ENCODE peak calls at places on chromosome 19, in seven cellular contexts. C is mammary epithelial cell, S is ascending aorta, H is heart right ventricle, Z is testis, I is endodermal cell, Q is GM23248. T is an unnamed sample.

GRCh38 chr19:15195987-15196682 is 4.7 kb downstream of the NOTCH3 start:
- DNase-seq in C (peak; percentile 84), S (peak; percentile 79), H (no peak), Z (peak; percentile 50), I (peak; percentile 98), Q (peak; percentile 59), T (peak; percentile 92)

GRCh38 chr19:2600914-2601870 is 101.3 kb downstream of the GNG7 start:
- DNase-seq in C (no peak), S (peak; percentile 58), H (no peak), Z (no peak), I (no peak), Q (no peak), T (peak; percentile 58)

GRCh38 chr19:1276620-1277007 is 1.3 kb downstream of the FAM174C start:
- DNase-seq in C (no peak), S (no peak), H (no peak), Z (no peak), I (no peak), Q (no peak), T (no peak)

GRCh38 chr19:18329035-18329376 is 6.1 kb upstream of the LSM4 start:
- DNase-seq in C (no peak), S (no peak), H (no peak), Z (no peak), I (no peak), Q (no peak), T (no peak)

GRCh38 chr19:41705393-41706174 is 2.8 kb upstream of the CEACAM5 start:
- DNase-seq in C (peak; percentile 20), S (peak; percentile 42), H (no peak), Z (peak; percentile 21), I (peak; percentile 91), Q (peak; percentile 41), T (peak; percentile 72)

GRCh38 chr19:42018503-42019193 is 24.6 kb upstream of the ATP1A3 start:
- DNase-seq in C (no peak), S (no peak), H (no peak), Z (no peak), I (no peak), Q (peak; percentile 86), T (no peak)

GRCh38 chr19:7535993-7536685 is 622 bp downstream of the PNPLA6 start:
- DNase-seq in C (no peak), S (no peak), H (no peak), Z (no peak), I (peak; percentile 75), Q (no peak), T (no peak)

GRCh38 chr19:18844806-18845329 is 13.1 kb downstream of the UPF1 start:
- DNase-seq in C (no peak), S (no peak), H (no peak), Z (no peak), I (no peak), Q (no peak), T (no peak)

GRCh38 chr19:30492581-30492980 is 120.4 kb downstream of the ZNF536 start:
- DNase-seq in C (no peak), S (no peak), H (no peak), Z (no peak), I (no peak), Q (no peak), T (no peak)

GRCh38 chr19:46613525-46613924 is 11.4 kb downstream of the PTGIR start:
- DNase-seq in C (no peak), S (no peak), H (no peak), Z (no peak), I (peak; percentile 44), Q (no peak), T (no peak)

GRCh38 chr19:18776288-18776594 is 14.9 kb downstream of the COMP start:
- DNase-seq in C (no peak), S (no peak), H (no peak), Z (no peak), I (no peak), Q (peak; percentile 79), T (no peak)

GRCh38 chr19:932647-933552 is 7.1 kb downstream of the ARID3A start:
- DNase-seq in C (peak; percentile 61), S (peak; percentile 75), H (peak; percentile 81), Z (no peak), I (peak; percentile 58), Q (peak; percentile 97), T (peak; percentile 77)

GRCh38 chr19:2391118-2391725 is 31.2 kb downstream of the TMPRSS9 start:
- DNase-seq in C (peak; percentile 51), S (no peak), H (no peak), Z (peak; percentile 43), I (peak; percentile 60), Q (peak; percentile 84), T (no peak)

GRCh38 chr19:47790398-47790814 is 11.9 kb downstream of the SELENOW start:
- DNase-seq in C (peak; percentile 26), S (peak; percentile 89), H (peak; percentile 88), Z (peak; percentile 93), I (peak; percentile 100), Q (peak; percentile 74), T (peak; percentile 92)

GRCh38 chr19:45050036-45050435 is 11.2 kb downstream of the CLASRP start:
- DNase-seq in C (peak; percentile 88), S (no peak), H (no peak), Z (no peak), I (no peak), Q (peak; percentile 12), T (no peak)

GRCh38 chr19:2609389-2610116 is 92.9 kb downstream of the GNG7 start:
- DNase-seq in C (no peak), S (peak; percentile 60), H (no peak), Z (no peak), I (no peak), Q (no peak), T (no peak)

GRCh38 chr19:39401549-39402416 is 4.9 kb upstream of the ZFP36 start:
- DNase-seq in C (peak; percentile 94), S (peak; percentile 89), H (peak; percentile 31), Z (peak; percentile 67), I (peak; percentile 73), Q (peak; percentile 81), T (peak; percentile 79)

GRCh38 chr19:622666-623065 is 10.7 kb downstream of the POLRMT start:
- DNase-seq in C (no peak), S (no peak), H (no peak), Z (no peak), I (no peak), Q (no peak), T (no peak)

GRCh38 chr19:50313812-50314536 is 15.2 kb downstream of the KCNC3 start:
- DNase-seq in C (no peak), S (no peak), H (no peak), Z (no peak), I (peak; percentile 89), Q (no peak), T (no peak)

GRCh38 chr19:50318438-50318837 is 10.7 kb downstream of the KCNC3 start:
- DNase-seq in C (no peak), S (no peak), H (no peak), Z (no peak), I (no peak), Q (no peak), T (peak; percentile 12)

GRCh38 chr19:50314724-50315700 is 14.2 kb downstream of the KCNC3 start:
- DNase-seq in C (no peak), S (no peak), H (no peak), Z (no peak), I (peak; percentile 84), Q (no peak), T (no peak)

GRCh38 chr19:50317115-50317514 is 12.1 kb downstream of the KCNC3 start:
- DNase-seq in C (no peak), S (no peak), H (no peak), Z (no peak), I (no peak), Q (no peak), T (peak; percentile 26)

GRCh38 chr19:50315773-50316448 is 13.3 kb downstream of the KCNC3 start:
- DNase-seq in C (no peak), S (no peak), H (no peak), Z (no peak), I (peak; percentile 92), Q (peak; percentile 32), T (no peak)
- H3K4me3 ChIP-seq in C (no peak overlapping the region), S (no peak overlapping the region), H (no peak overlapping the region), Z (no peak overlapping the region), I (peak overlapping the region; percentile 56), Q (no peak overlapping the region), T (no peak overlapping the region)

GRCh38 chr19:5340637-5341447 is at the start of gene PTPRS:
- DNase-seq in C (peak; percentile 69), S (peak; percentile 82), H (peak; percentile 86), Z (peak; percentile 78), I (peak; percentile 95), Q (peak; percentile 95), T (peak; percentile 84)
- H3K27ac ChIP-seq in C (no peak within 1 kb of the TSS), S (no peak within 1 kb of the TSS), H (no peak within 1 kb of the TSS), Z (no peak within 1 kb of the TSS), I (peak within 1 kb of the TSS; percentile 93), Q (no peak within 1 kb of the TSS), T (no peak within 1 kb of the TSS)

GRCh38 chr19:14116918-14117578 is 514 bp downstream of the PRKACA start:
- DNase-seq in C (no peak), S (no peak), H (peak; percentile 49), Z (peak; percentile 65), I (peak; percentile 57), Q (peak; percentile 30), T (peak; percentile 78)

GRCh38 chr19:14116525-14116917 is 1.0 kb downstream of the PRKACA start:
- DNase-seq in C (no peak), S (no peak), H (no peak), Z (no peak), I (no peak), Q (peak; percentile 29), T (no peak)

GRCh38 chr19:14114854-14115253 is 2.7 kb downstream of the PRKACA start:
- DNase-seq in C (no peak), S (no peak), H (peak; percentile 71), Z (peak; percentile 58), I (peak; percentile 83), Q (peak; percentile 56), T (peak; percentile 80)

GRCh38 chr19:14114439-14114838 is 3.1 kb downstream of the PRKACA start:
- DNase-seq in C (no peak), S (no peak), H (no peak), Z (no peak), I (no peak), Q (no peak), T (no peak)

GRCh38 chr19:14115761-14116160 is 1.8 kb downstream of the PRKACA start:
- DNase-seq in C (no peak), S (no peak), H (no peak), Z (no peak), I (no peak), Q (no peak), T (no peak)
- H3K4me1 ChIP-seq in C (peaks cover 39% of the 10 kb centered on the region), S (peaks cover 31% of the 10 kb centered on the region), H (peaks cover 78% of the 10 kb centered on the region), Z (peaks cover 70% of the 10 kb centered on the region), I (peaks cover 12% of the 10 kb centered on the region), Q (peaks cover 40% of the 10 kb centered on the region), T (peaks cover 60% of the 10 kb centered on the region)

GRCh38 chr19:27736225-27736624 is 1476.7 kb downstream of the UQCRFS1 start:
- DNase-seq in C (no peak), S (no peak), H (no peak), Z (no peak), I (peak; percentile 16), Q (no peak), T (no peak)
- H3K4me3 ChIP-seq in C (no peak overlapping the region), S (no peak overlapping the region), H (no peak overlapping the region), Z (no peak overlapping the region), I (no peak overlapping the region), Q (no peak overlapping the region), T (no peak overlapping the region)

GRCh38 chr19:20664917-20665781 is 3.8 kb upstream of the ZNF626 start:
- DNase-seq in C (no peak), S (no peak), H (peak; percentile 41), Z (peak; percentile 23), I (peak; percentile 83), Q (peak; percentile 35), T (peak; percentile 61)
- H3K27ac ChIP-seq in C (no peak overlapping the region), S (peak overlapping the region; percentile 59), H (peak overlapping the region; percentile 83), Z (no peak overlapping the region), I (no peak overlapping the region), Q (no peak overlapping the region), T (no peak overlapping the region)